ENCODE peak calls at places on chromosome 18, in four cellular contexts. One of them, this sample, is unnamed.

GRCh38 chr18:78140294-78140693 is 839.3 kb upstream of the SALL3 start:
- DNase-seq in HFF-Myc: no peak
- DNase-seq in endothelial cell: no peak
- DNase-seq in WTC11: no peak
- DNase-seq in this sample: no peak

GRCh38 chr18:24176727-24177416 is 38.0 kb downstream of the CABYR start:
- DNase-seq in HFF-Myc: peak
- DNase-seq in endothelial cell: peak
- DNase-seq in WTC11: peak
- DNase-seq in this sample: peak

GRCh38 chr18:31555971-31556747 is 35.5 kb upstream of the TTR start:
- DNase-seq in HFF-Myc: peak
- DNase-seq in endothelial cell: peak
- DNase-seq in WTC11: peak
- DNase-seq in this sample: peak

GRCh38 chr18:49321271-49321670 is 139.2 kb downstream of the DYM start:
- DNase-seq in HFF-Myc: no peak
- DNase-seq in endothelial cell: no peak
- DNase-seq in WTC11: no peak
- DNase-seq in this sample: no peak

GRCh38 chr18:79590191-79591039 is 89.2 kb upstream of the CTDP1 start:
- DNase-seq in HFF-Myc: no peak
- DNase-seq in endothelial cell: no peak
- DNase-seq in WTC11: no peak
- DNase-seq in this sample: peak

GRCh38 chr18:9731380-9731779 is 23.3 kb downstream of the RAB31 start:
- DNase-seq in HFF-Myc: no peak
- DNase-seq in endothelial cell: no peak
- DNase-seq in WTC11: no peak
- DNase-seq in this sample: no peak

GRCh38 chr18:56189615-56190014 is 448.8 kb downstream of the TXNL1 start:
- DNase-seq in HFF-Myc: no peak
- DNase-seq in endothelial cell: no peak
- DNase-seq in WTC11: no peak
- DNase-seq in this sample: no peak

GRCh38 chr18:74714796-74715195 is 117.1 kb downstream of the ZNF407 start:
- DNase-seq in HFF-Myc: no peak
- DNase-seq in endothelial cell: peak
- DNase-seq in WTC11: no peak
- DNase-seq in this sample: no peak

GRCh38 chr18:55555628-55556027 is 32.4 kb downstream of the TCF4 start:
- DNase-seq in HFF-Myc: no peak
- DNase-seq in endothelial cell: no peak
- DNase-seq in WTC11: no peak
- DNase-seq in this sample: no peak

GRCh38 chr18:11518788-11519685 is 90.4 kb upstream of the SLC35G4 start:
- DNase-seq in HFF-Myc: no peak
- DNase-seq in endothelial cell: peak
- DNase-seq in WTC11: peak
- DNase-seq in this sample: peak

GRCh38 chr18:9474103-9474982 is 970 bp upstream of the RALBP1 start:
- DNase-seq in HFF-Myc: no peak
- DNase-seq in endothelial cell: no peak
- DNase-seq in WTC11: no peak
- DNase-seq in this sample: peak

GRCh38 chr18:53457068-53457467 is 767.4 kb downstream of the MBD2 start:
- DNase-seq in HFF-Myc: no peak
- DNase-seq in endothelial cell: no peak
- DNase-seq in WTC11: no peak
- DNase-seq in this sample: no peak

GRCh38 chr18:48100712-48101165 is 170.3 kb upstream of the SMAD2 start:
- DNase-seq in HFF-Myc: no peak
- DNase-seq in endothelial cell: no peak
- DNase-seq in WTC11: peak
- DNase-seq in this sample: no peak

GRCh38 chr18:37553633-37554398 is 11.8 kb downstream of the CELF4 start:
- DNase-seq in HFF-Myc: no peak
- DNase-seq in endothelial cell: peak
- DNase-seq in WTC11: peak
- DNase-seq in this sample: no peak

GRCh38 chr18:12748671-12749070 is 45.8 kb downstream of the PSMG2 start:
- DNase-seq in HFF-Myc: no peak
- DNase-seq in endothelial cell: no peak
- DNase-seq in WTC11: no peak
- DNase-seq in this sample: no peak

GRCh38 chr18:9722691-9723090 is 14.6 kb downstream of the RAB31 start:
- DNase-seq in HFF-Myc: no peak
- DNase-seq in endothelial cell: no peak
- DNase-seq in WTC11: peak
- DNase-seq in this sample: peak

GRCh38 chr18:25675123-25675850 is 323.3 kb upstream of the ZNF521 start:
- DNase-seq in HFF-Myc: no peak
- DNase-seq in endothelial cell: no peak
- DNase-seq in WTC11: peak
- DNase-seq in this sample: no peak

GRCh38 chr18:34957119-34957863 is 83.9 kb upstream of the MAPRE2 start:
- DNase-seq in HFF-Myc: no peak
- DNase-seq in endothelial cell: no peak
- DNase-seq in WTC11: no peak
- DNase-seq in this sample: peak

GRCh38 chr18:44715245-44715644 is 34.6 kb downstream of the SETBP1 start:
- DNase-seq in HFF-Myc: no peak
- DNase-seq in endothelial cell: no peak
- DNase-seq in WTC11: no peak
- DNase-seq in this sample: peak

GRCh38 chr18:31148580-31148979 is 14.1 kb downstream of the DSC1 start:
- DNase-seq in HFF-Myc: no peak
- DNase-seq in endothelial cell: no peak
- DNase-seq in WTC11: no peak
- DNase-seq in this sample: no peak